ENCODE peak calls at places on chromosomes 7 and 10, in five cellular contexts. A is left cardiac atrium, B is AG09309, N is COR-L47, X is SK-MEL-5. O is an unnamed sample.

GRCh38 chr10:80541144-80541750 is 3.5 kb downstream of the SH2D4B start:
- DNase-seq in B (no peak), N (no peak), X (no peak), A (no peak), O (no peak)

GRCh38 chr7:7970620-7971307 is 2.2 kb downstream of the GLCCI1 start:
- DNase-seq in X (peak), A (no peak), B (no peak), N (peak), O (peak)

GRCh38 chr7:116138202-116138801 is 72.0 kb upstream of the TES start:
- DNase-seq in A (no peak), N (peak), X (peak), B (peak), O (peak)

GRCh38 chr7:121475806-121476205 is 79.7 kb upstream of the FAM3C start:
- DNase-seq in A (peak), N (no peak), B (no peak), X (no peak), O (no peak)

GRCh38 chr10:52801951-52802350 is 29.4 kb upstream of the MBL2 start:
- DNase-seq in B (peak), A (no peak), X (no peak), N (no peak), O (no peak)

GRCh38 chr7:8185907-8186306 is 76.1 kb downstream of the ICA1 start:
- DNase-seq in A (no peak), N (no peak), X (no peak), B (no peak), O (no peak)

GRCh38 chr7:36216063-36216684 is 63.1 kb downstream of the EEPD1 start:
- DNase-seq in B (no peak), X (no peak), A (no peak), N (no peak), O (no peak)

GRCh38 chr7:141590666-141591065 is 39.5 kb downstream of the AGK start:
- DNase-seq in A (no peak), X (no peak), B (no peak), N (no peak), O (no peak)

GRCh38 chr10:96222441-96222840 is 48.9 kb downstream of the BLNK start:
- DNase-seq in X (no peak), B (no peak), N (no peak), A (no peak), O (no peak)

GRCh38 chr10:84191106-84191505 is 3.2 kb upstream of the CDHR1 start:
- DNase-seq in X (no peak), A (no peak), N (no peak), B (no peak), O (no peak)

GRCh38 chr7:102286237-102287081 is at the start of gene SH2B2:
- DNase-seq in A (peak), N (peak), B (no peak), X (peak), O (peak)

GRCh38 chr10:101161494-101162299 is 30.6 kb downstream of the TLX1 start:
- DNase-seq in A (peak), B (peak), X (peak), N (peak), O (peak)

GRCh38 chr7:26550492-26550891 is 258.8 kb downstream of the SNX10 start:
- DNase-seq in A (no peak), B (no peak), X (no peak), N (no peak), O (no peak)

GRCh38 chr10:119444866-119445265 is 97.7 kb downstream of the RGS10 start:
- DNase-seq in B (no peak), X (no peak), A (no peak), N (no peak), O (no peak)

GRCh38 chr10:116201011-116201410 is 72.0 kb downstream of the GFRA1 start:
- DNase-seq in A (no peak), X (no peak), B (peak), N (no peak), O (no peak)

GRCh38 chr10:120729508-120729907 is 121.7 kb upstream of the WDR11 start:
- DNase-seq in B (no peak), N (no peak), X (peak), A (no peak), O (peak)

GRCh38 chr7:143382791-143383641 is 1.9 kb downstream of the ZYX start:
- DNase-seq in X (no peak), N (no peak), A (no peak), B (no peak), O (no peak)

GRCh38 chr7:107948645-107949442 is 54.1 kb downstream of the LAMB1 start:
- DNase-seq in N (no peak), B (peak), A (no peak), X (peak), O (no peak)

GRCh38 chr7:128236924-128237586 is 4.0 kb upstream of the LEP start:
- DNase-seq in A (no peak), X (peak), B (peak), N (no peak), O (no peak)

GRCh38 chr10:110739811-110740271 is 95.7 kb downstream of the RBM20 start:
- DNase-seq in X (peak), A (no peak), B (no peak), N (no peak), O (no peak)

O was measured in NCI-H1105 treated with DMSO at 0.1 percent for 48 hours.